ENCODE peak calls at places on chromosome 19, in eight cellular contexts. M, W, H, K, E, J, U and C are unnamed samples.

GRCh38 chr19:50460161-50460765 is 16.0 kb upstream of the EMC10 start:
- DNase-seq in K (no peak), E (no peak), W (no peak), H (peak), J (no peak), M (no peak), U (no peak), C (no peak)

GRCh38 chr19:15466851-15467733 is 2.7 kb upstream of the RASAL3 start:
- DNase-seq in H (peak), U (peak), K (no peak), E (peak), J (no peak), W (no peak), M (no peak), C (no peak)

GRCh38 chr19:20351244-20351643 is 184.2 kb downstream of the ZNF486 start:
- DNase-seq in K (no peak), U (no peak), W (no peak), M (no peak), E (no peak), H (no peak), J (no peak), C (no peak)

GRCh38 chr19:52211926-52212571 is 22.2 kb downstream of the PPP2R1A start:
- DNase-seq in W (no peak), K (no peak), H (no peak), M (no peak), J (no peak), E (no peak), U (peak), C (no peak)

GRCh38 chr19:58575183-58576041 is 2.3 kb upstream of the MZF1 start:
- DNase-seq in W (peak), M (peak), J (peak), K (peak), H (peak), E (peak), U (peak), C (peak)

GRCh38 chr19:13597625-13598024 is 91.3 kb upstream of the CACNA1A start:
- DNase-seq in J (no peak), E (peak), U (peak), M (no peak), W (no peak), H (peak), K (peak), C (no peak)

GRCh38 chr19:10007811-10008211 is 2.5 kb downstream of the COL5A3 start:
- DNase-seq in E (no peak), M (no peak), J (peak), W (no peak), U (no peak), K (no peak), H (no peak), C (no peak)

GRCh38 chr19:18280247-18281081 is 958 bp downstream of the JUND start:
- DNase-seq in E (no peak), H (peak), M (peak), W (peak), U (peak), K (no peak), J (no peak), C (peak)

GRCh38 chr19:14318873-14319272 is 62.4 kb upstream of the ADGRE5 start:
- DNase-seq in K (no peak), E (no peak), J (no peak), M (no peak), W (no peak), H (no peak), U (no peak), C (peak)

GRCh38 chr19:49453757-49454248 is 778 bp downstream of the ALDH16A1 start:
- DNase-seq in U (no peak), J (no peak), E (no peak), H (peak), W (no peak), M (no peak), K (no peak), C (no peak)

GRCh38 chr19:18763674-18764590 is 27.2 kb downstream of the COMP start:
- DNase-seq in W (no peak), H (no peak), K (no peak), J (peak), M (no peak), E (no peak), U (peak), C (no peak)

GRCh38 chr19:12983561-12984142 is 11.6 kb upstream of the NFIX start:
- DNase-seq in J (no peak), H (peak), E (peak), U (peak), M (peak), K (peak), W (peak), C (peak)

GRCh38 chr19:35211545-35212230 is 16.9 kb downstream of the FAM187B start:
- DNase-seq in J (no peak), E (no peak), M (peak), H (peak), K (no peak), W (no peak), U (no peak), C (peak)

GRCh38 chr19:18672606-18673337 is 10.7 kb upstream of the CRTC1 start:
- DNase-seq in U (peak), E (no peak), J (no peak), H (peak), W (no peak), K (no peak), M (no peak), C (no peak)

GRCh38 chr19:6161271-6161850 is 25.9 kb downstream of the ACSBG2 start:
- DNase-seq in M (no peak), H (peak), J (no peak), K (peak), W (no peak), E (no peak), U (peak), C (peak)

GRCh38 chr19:18102916-18103542 is 5.5 kb downstream of the MAST3 start:
- DNase-seq in J (no peak), K (no peak), M (no peak), H (no peak), U (no peak), W (peak), E (no peak), C (no peak)

GRCh38 chr19:19627716-19628498 is at the start of gene LPAR2:
- DNase-seq in U (peak), M (no peak), E (no peak), W (no peak), H (peak), K (peak), J (no peak), C (no peak)

GRCh38 chr19:29680447-29680846 is 15.2 kb downstream of the PLEKHF1 start:
- DNase-seq in K (no peak), J (no peak), E (no peak), U (no peak), H (peak), W (no peak), M (peak), C (peak)

GRCh38 chr19:29006057-29006735 is 206.8 kb downstream of the UQCRFS1 start:
- DNase-seq in M (no peak), K (no peak), W (no peak), H (no peak), E (no peak), J (peak), U (no peak), C (no peak)

GRCh38 chr19:3570619-3571018 is 2.1 kb upstream of the HMG20B start:
- DNase-seq in M (no peak), W (no peak), E (no peak), H (no peak), K (no peak), J (no peak), U (no peak), C (no peak)

GRCh38 chr19:38142176-38143035 is 81.6 kb downstream of the DPF1 start:
- DNase-seq in U (peak), W (peak), K (no peak), E (no peak), H (peak), M (no peak), J (no peak), C (no peak)

GRCh38 chr19:35742121-35742724 is at the start of gene IGFLR1:
- DNase-seq in E (no peak), K (no peak), W (no peak), J (no peak), U (no peak), H (peak), M (no peak), C (peak)

GRCh38 chr19:5880604-5881078 is 10.3 kb upstream of the FUT5 start:
- DNase-seq in J (no peak), W (no peak), K (no peak), E (peak), U (peak), M (peak), H (no peak), C (no peak)

GRCh38 chr19:14479985-14480694 is 5.0 kb upstream of the PTGER1 start:
- DNase-seq in M (no peak), H (peak), U (peak), J (no peak), W (peak), E (no peak), K (no peak), C (no peak)

GRCh38 chr19:29122185-29122584 is 90.8 kb downstream of the UQCRFS1 start:
- DNase-seq in U (no peak), H (no peak), M (no peak), W (no peak), K (no peak), J (no peak), E (no peak), C (no peak)

GRCh38 chr19:12884926-12885748 is 1.9 kb downstream of the KLF1 start:
- DNase-seq in U (peak), J (no peak), H (peak), E (no peak), M (peak), W (peak), K (no peak), C (peak)

GRCh38 chr19:5154129-5154798 is 185.4 kb downstream of the KDM4B start:
- DNase-seq in M (peak), E (no peak), W (no peak), J (no peak), K (no peak), H (peak), U (no peak), C (no peak)

GRCh38 chr19:42111811-42112210 is 20.4 kb downstream of the POU2F2 start:
- DNase-seq in J (no peak), U (peak), W (no peak), K (no peak), M (no peak), H (no peak), E (no peak), C (no peak)

GRCh38 chr19:42303876-42304275 is 1.5 kb upstream of the PAFAH1B3 start:
- DNase-seq in H (no peak), E (no peak), K (no peak), W (no peak), M (no peak), J (no peak), U (no peak), C (no peak)

GRCh38 chr19:1910169-1910568 is 5.0 kb downstream of the ADAT3 start:
- DNase-seq in J (no peak), U (no peak), K (no peak), M (no peak), H (no peak), W (no peak), E (no peak), C (no peak)

GRCh38 chr19:1437609-1438008 is 587 bp upstream of the RPS15 start:
- DNase-seq in M (no peak), E (no peak), K (no peak), W (no peak), H (no peak), J (no peak), U (no peak), C (no peak)

GRCh38 chr19:4089400-4089908 is 22.8 kb upstream of the ZBTB7A start:
- DNase-seq in M (no peak), J (no peak), E (no peak), K (no peak), U (no peak), H (no peak), W (no peak), C (peak)

GRCh38 chr19:16202320-16203255 is 4.9 kb downstream of the AP1M1 start:
- DNase-seq in M (no peak), W (no peak), U (no peak), E (no peak), H (no peak), J (peak), K (no peak), C (peak)

GRCh38 chr19:343941-344624 is 513 bp downstream of the MIER2 start:
- DNase-seq in K (no peak), U (peak), J (no peak), M (no peak), H (peak), W (no peak), E (no peak), C (no peak)

GRCh38 chr19:344625-345319 is at the start of gene MIER2:
- DNase-seq in K (peak), E (peak), U (peak), M (peak), H (peak), W (peak), J (no peak), C (peak)

GRCh38 chr19:351976-352625 is 7.5 kb upstream of the MIER2 start:
- DNase-seq in W (no peak), J (no peak), U (no peak), H (no peak), M (no peak), K (no peak), E (no peak), C (no peak)

GRCh38 chr19:345320-345879 is 804 bp upstream of the MIER2 start:
- DNase-seq in W (no peak), K (no peak), J (no peak), U (no peak), E (no peak), M (no peak), H (no peak), C (no peak)

GRCh38 chr19:347946-348861 is 3.6 kb upstream of the MIER2 start:
- DNase-seq in J (no peak), U (no peak), E (no peak), M (no peak), W (no peak), H (no peak), K (no peak), C (no peak)
- TF ChIP-seq CTCF in J (peak), U (no peak), E (peak), M (no peak), W (no peak), H (no peak), K (no peak), C (no peak)

GRCh38 chr19:32318884-32319520 is 26.4 kb upstream of the ZNF507 start:
- DNase-seq in H (peak), M (no peak), E (no peak), U (peak), W (no peak), J (no peak), K (peak), C (no peak)
- TF ChIP-seq CTCF in H (peak), M (peak), E (no peak), U (peak), W (peak), J (no peak), K (peak), C (no peak)

GRCh38 chr19:46713781-46714522 is 3.0 kb downstream of the PRKD2 start:
- DNase-seq in J (peak), H (peak), U (peak), K (peak), M (peak), W (no peak), E (no peak), C (peak)
- TF ChIP-seq CTCF in J (no peak), H (no peak), U (no peak), K (no peak), M (no peak), W (no peak), E (no peak), C (no peak)

GRCh38 chr19:45468159-45468651 is 409 bp downstream of the FOSB start:
- DNase-seq in K (no peak), E (no peak), U (peak), H (peak), M (peak), W (no peak), J (no peak), C (peak)
- TF ChIP-seq CTCF in K (no peak), E (peak), U (no peak), H (peak), M (no peak), W (no peak), J (no peak), C (no peak)

DNA sequence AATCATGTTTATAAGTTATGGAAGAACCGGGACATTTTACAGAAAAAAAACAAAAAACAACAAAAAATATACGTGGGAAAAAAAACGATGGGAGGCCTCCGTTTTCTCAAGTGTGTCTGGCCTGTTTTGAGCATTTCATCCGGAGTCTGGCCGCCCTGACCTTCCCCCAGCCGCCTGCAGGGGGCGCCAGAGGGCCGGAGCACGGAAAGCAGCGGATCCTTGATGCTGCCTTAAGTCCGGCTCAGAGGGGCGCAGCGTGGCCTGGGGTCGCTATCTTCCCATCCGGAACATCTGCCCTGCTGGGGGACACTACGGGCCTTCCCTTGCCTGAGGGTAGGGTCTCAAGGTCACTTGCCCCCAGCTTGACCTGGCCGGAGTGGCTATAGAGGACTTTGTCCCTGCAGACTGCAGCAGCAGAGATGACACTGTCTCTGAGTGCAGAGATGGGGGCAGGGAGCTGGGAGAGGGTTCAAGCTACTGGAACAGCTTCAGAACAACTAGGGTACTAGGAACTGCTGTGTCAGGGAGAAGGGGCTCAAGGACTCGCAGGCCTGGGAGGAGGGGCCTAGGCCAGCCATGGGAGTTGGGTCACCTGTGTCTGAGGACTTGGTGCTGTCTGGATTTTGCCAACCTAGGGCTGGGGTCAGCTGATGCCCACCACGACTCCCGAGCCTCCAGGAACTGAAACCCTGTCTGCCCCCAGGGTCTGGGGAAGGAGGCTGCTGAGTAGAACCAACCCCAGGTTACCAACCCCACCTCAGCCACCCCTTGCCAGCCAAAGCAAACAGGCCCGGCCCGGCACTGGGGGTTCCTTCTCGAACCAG is 1.8 kb upstream of the APOE start:
- DNase-seq in M (peak), U (peak), E (no peak), H (peak), W (peak), K (no peak), J (no peak), C (no peak)
- TF ChIP-seq CTCF in M (peak), U (peak), E (peak), H (peak), W (peak), K (peak), J (peak), C (peak)

DNA sequence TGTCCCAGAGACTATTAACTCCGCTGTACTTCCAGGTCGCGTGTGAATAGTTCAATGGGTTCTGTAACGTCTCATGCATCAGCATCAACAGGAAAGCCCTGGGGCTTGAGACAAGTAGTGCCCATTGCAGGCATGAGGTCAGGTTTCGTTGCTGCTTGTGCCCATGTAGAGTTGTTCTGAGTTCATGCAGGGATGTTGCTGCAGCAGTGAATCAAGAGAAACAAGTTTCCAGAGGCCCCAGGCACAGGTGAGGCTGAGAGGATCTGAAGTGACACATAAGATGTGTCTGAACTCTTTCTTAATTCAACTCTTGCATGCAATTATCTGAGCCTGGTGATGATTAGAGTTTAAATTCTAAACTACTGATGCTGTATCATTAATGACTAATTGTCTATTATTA is 8.6 kb upstream of the ZNF283 start:
- DNase-seq in H (no peak), W (no peak), J (no peak), K (no peak), U (peak), M (no peak), E (no peak), C (no peak)
- TF ChIP-seq CTCF in H (no peak), W (no peak), J (no peak), K (no peak), U (no peak), M (no peak), E (no peak), C (no peak)

GRCh38 chr19:53810187-53810546 is 13.9 kb downstream of the NLRP12 start:
- DNase-seq in W (no peak), E (no peak), M (no peak), K (no peak), U (no peak), J (no peak), H (no peak), C (no peak)

GRCh38 chr19:53810891-53811290 is 13.2 kb downstream of the NLRP12 start:
- DNase-seq in U (no peak), K (no peak), M (no peak), E (no peak), W (no peak), H (no peak), J (no peak), C (no peak)

GRCh38 chr19:53812335-53812734 is 11.8 kb downstream of the NLRP12 start:
- DNase-seq in K (no peak), M (no peak), H (peak), J (no peak), E (no peak), W (no peak), U (no peak), C (no peak)

GRCh38 chr19:53808710-53809125 is 15.4 kb downstream of the NLRP12 start:
- DNase-seq in K (peak), U (peak), J (no peak), E (no peak), W (no peak), M (no peak), H (peak), C (no peak)

GRCh38 chr19:53809518-53810186 is 14.5 kb downstream of the NLRP12 start:
- DNase-seq in H (no peak), E (no peak), K (no peak), U (no peak), M (no peak), W (no peak), J (no peak), C (no peak)
- TF ChIP-seq CTCF in H (peak), E (peak), K (peak), U (no peak), M (no peak), W (no peak), J (peak), C (no peak)

GRCh38 chr19:55552206-55552605 is 6.9 kb upstream of the SBK3 start:
- DNase-seq in M (no peak), J (no peak), E (no peak), W (no peak), K (no peak), H (no peak), U (peak), C (no peak)
- TF ChIP-seq CTCF in M (no peak), J (no peak), E (no peak), W (no peak), K (no peak), H (no peak), U (no peak), C (no peak)